ENCODE peak calls at places on chromosomes 7 and 10, in five cellular contexts. U is K562, B is HepG2, V is H1, R is GM12878. E is an unnamed sample. For H3K4me1, the result is how much of the 10 kb centered on the place peaks cover.

GRCh38 chr7:123494193-123494796 is 40.1 kb downstream of the IQUB start:
- DNase-seq in R (no peak), V (no peak), U (peak), B (peak), E (peak)

GRCh38 chr7:27714831-27715444 is 25.0 kb upstream of the TAX1BP1 start:
- DNase-seq in V (no peak), R (no peak), B (peak), U (no peak), E (no peak)

GRCh38 chr10:6840093-6840763 is 260.2 kb upstream of the PRKCQ start:
- DNase-seq in B (no peak), R (no peak), U (no peak), V (no peak), E (no peak)

GRCh38 chr7:101419831-101420230 is 57.2 kb downstream of the COL26A1 start:
- DNase-seq in B (no peak), R (no peak), U (no peak), V (no peak), E (no peak)

GRCh38 chr10:132457328-132458070 is 60.5 kb downstream of the PWWP2B start:
- DNase-seq in U (peak), R (no peak), V (no peak), B (no peak), E (no peak)

GRCh38 chr7:4882169-4882741 is 1.3 kb downstream of the RADIL start:
- DNase-seq in B (no peak), R (no peak), V (no peak), U (peak), E (peak)

GRCh38 chr7:130392456-130392860 is 12.2 kb downstream of the CPA1 start:
- DNase-seq in U (no peak), R (no peak), B (no peak), V (no peak), E (no peak)

GRCh38 chr10:32940321-32941264 is 17.4 kb downstream of the ITGB1 start:
- DNase-seq in B (no peak), V (no peak), R (no peak), U (no peak), E (no peak)

GRCh38 chr7:100604976-100605911 is 3.1 kb downstream of the PCOLCE start:
- DNase-seq in B (no peak), R (no peak), U (peak), V (no peak), E (peak)

GRCh38 chr10:132363921-132364593 is 32.1 kb downstream of the LRRC27 start:
- DNase-seq in B (peak), U (peak), R (peak), V (no peak), E (no peak)

GRCh38 chr10:79053081-79053434 is 15.7 kb upstream of the ZMIZ1 start:
- DNase-seq in R (no peak), U (no peak), B (no peak), V (no peak), E (no peak)

GRCh38 chr7:55642266-55642665 is 70.0 kb upstream of the VOPP1 start:
- DNase-seq in B (no peak), R (no peak), V (no peak), U (no peak), E (no peak)

GRCh38 chr7:117019786-117020604 is 66.7 kb downstream of the ST7 start:
- DNase-seq in U (peak), R (no peak), B (no peak), V (no peak), E (peak)

GRCh38 chr10:125419146-125419545 is 258.8 kb upstream of the CTBP2 start:
- DNase-seq in V (no peak), B (no peak), R (no peak), U (no peak), E (no peak)

GRCh38 chr10:125375210-125375609 is 214.8 kb upstream of the CTBP2 start:
- DNase-seq in V (no peak), B (no peak), U (no peak), R (no peak), E (peak)

GRCh38 chr10:11095374-11095785 is 77.7 kb downstream of the CELF2 start:
- DNase-seq in V (no peak), R (no peak), B (no peak), U (no peak), E (peak)

GRCh38 chr10:22682237-22683192 is 31.9 kb downstream of the PIP4K2A start:
- DNase-seq in U (peak), R (peak), B (peak), V (no peak), E (no peak)

GRCh38 chr7:84040365-84040764 is 154.2 kb downstream of the SEMA3A start:
- DNase-seq in B (peak), V (no peak), R (no peak), U (no peak), E (no peak)

GRCh38 chr7:143282124-143282523 is 2.6 kb upstream of the TMEM139 start:
- DNase-seq in V (no peak), R (no peak), U (no peak), B (no peak), E (no peak)

GRCh38 chr10:48594371-48594770 is 10.5 kb downstream of the ARHGAP22 start:
- DNase-seq in R (no peak), V (no peak), U (no peak), B (no peak), E (no peak)

GRCh38 chr7:1558181-1558811 is 2.3 kb upstream of the TMEM184A start:
- DNase-seq in B (peak), U (no peak), R (no peak), V (no peak), E (peak)

GRCh38 chr10:86951184-86951761 is 6.1 kb downstream of the MMRN2 start:
- DNase-seq in V (no peak), R (no peak), U (no peak), B (no peak), E (no peak)

GRCh38 chr10:114652402-114653368 is 5.4 kb downstream of the ABLIM1 start:
- DNase-seq in V (no peak), R (no peak), B (no peak), U (no peak), E (no peak)

GRCh38 chr10:91978585-91978984 is 55.0 kb downstream of the BTAF1 start:
- DNase-seq in V (no peak), R (no peak), B (no peak), U (no peak), E (no peak)

GRCh38 chr10:62264702-62265436 is 3.8 kb downstream of the RTKN2 start:
- DNase-seq in V (peak), B (peak), R (no peak), U (peak), E (peak)

GRCh38 chr7:155544485-155544884 is 1.9 kb downstream of the CNPY1 start:
- DNase-seq in V (no peak), B (no peak), R (no peak), U (no peak), E (no peak)

GRCh38 chr7:155547161-155547791 is 917 bp upstream of the CNPY1 start:
- DNase-seq in B (no peak), R (no peak), U (no peak), V (no peak), E (no peak)

GRCh38 chr7:155543011-155543881 is 3.1 kb downstream of the CNPY1 start:
- DNase-seq in V (no peak), U (no peak), R (no peak), B (peak), E (peak)

GRCh38 chr7:155543926-155544325 is 2.4 kb downstream of the CNPY1 start:
- DNase-seq in R (no peak), V (no peak), B (no peak), U (no peak), E (no peak)

DNA sequence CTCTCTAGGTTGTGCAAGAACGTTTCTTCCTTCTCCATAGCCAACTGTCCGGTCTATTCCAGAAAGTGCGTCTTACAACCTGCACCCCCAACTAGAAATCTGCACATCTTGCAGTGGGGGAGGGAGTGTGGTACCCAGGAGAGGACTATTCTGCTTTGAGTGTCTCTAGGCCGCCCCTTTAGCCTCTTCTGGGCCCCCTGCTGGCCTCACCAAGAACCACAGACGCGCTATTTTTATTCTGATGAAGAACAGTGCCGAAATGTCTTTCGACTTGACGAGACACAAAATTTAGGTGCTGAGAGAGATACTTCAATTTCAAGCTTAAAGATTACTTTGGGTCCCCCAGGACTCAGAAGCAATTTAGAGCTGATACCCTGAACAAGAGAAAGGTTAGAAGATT is 1.0 kb downstream of the CNPY1 start:
- DNase-seq in R (no peak), B (no peak), U (peak), V (no peak), E (peak)
- TF ChIP-seq CTCF in R (peak), B (no peak), U (peak), V (peak), E (peak)

DNA sequence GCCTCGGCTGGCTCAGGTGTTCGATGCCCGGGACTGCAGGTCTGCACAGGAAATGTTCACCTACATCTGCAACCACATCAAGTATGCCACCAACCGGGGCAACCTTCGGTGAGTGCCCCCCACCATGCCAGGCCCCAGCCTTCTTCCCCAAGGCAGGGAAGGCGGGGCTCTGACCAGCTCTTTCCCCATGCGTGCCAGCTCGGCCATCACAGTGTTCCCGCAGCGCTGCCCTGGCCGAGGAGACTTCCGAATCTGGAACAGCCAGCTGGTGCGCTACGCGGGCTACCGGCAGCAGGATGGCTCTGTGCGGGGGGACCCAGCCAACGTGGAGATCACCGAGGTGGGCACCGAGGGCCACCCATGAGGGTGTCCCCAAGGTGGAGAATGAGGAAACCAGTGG is 7.5 kb downstream of the NOS3 start:
- DNase-seq in V (no peak), B (no peak), U (no peak), R (no peak), E (no peak)
- H3K4me1 ChIP-seq in V (under half), B (under half), U (half or more), R (under half), E (under half)

DNA sequence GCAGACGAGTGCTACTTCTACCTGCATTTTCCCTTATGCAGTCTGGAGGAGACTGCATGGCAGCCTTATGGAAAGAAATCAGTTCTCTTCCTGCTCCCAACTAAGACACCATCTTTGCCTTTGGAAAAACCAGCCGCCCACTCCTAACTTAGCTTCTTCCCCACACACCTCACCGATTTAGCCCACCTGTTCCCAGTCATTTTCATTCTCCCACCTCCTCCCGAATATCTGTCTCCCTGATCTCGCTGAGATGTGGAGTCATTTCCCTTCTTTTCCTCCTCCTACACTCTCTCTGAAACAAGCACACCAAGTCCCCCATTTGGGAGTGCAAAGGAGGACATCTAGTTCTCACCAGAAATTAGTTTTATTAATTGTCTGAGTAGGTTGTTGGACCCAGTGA is 35.2 kb upstream of the JCAD start:
- DNase-seq in R (no peak), V (no peak), U (no peak), B (no peak), E (no peak)
- TF ChIP-seq CREB1 in R (no peak), V (no peak), U (no peak), B (no peak), E (no peak)

GRCh38 chr10:24383681-24384106 is 174.8 kb downstream of the KIAA1217 start:
- DNase-seq in B (peak), V (peak), R (peak), U (peak), E (peak)
- TF ChIP-seq CTCF in B (peak), V (peak), R (peak), U (peak), E (peak)

E was measured in GM23338.